ENCODE peak calls at places on chromosome 21, in six cellular contexts. T, U, I, E, H and F are unnamed samples.

GRCh38 chr21:42403611-42404231 is at the start of gene UBASH3A:
- DNase-seq in T (peak; percentile 82), U (no peak), I (no peak), E (no peak), H (no peak), F (no peak)

GRCh38 chr21:27476696-27477095 is 509.8 kb upstream of the ADAMTS5 start:
- DNase-seq in T (no peak), U (peak; percentile 23), I (no peak), E (no peak), H (no peak), F (no peak)

GRCh38 chr21:44555200-44555875 is 3.3 kb downstream of the KRTAP10-3 start:
- DNase-seq in T (peak; percentile 63), U (no peak), I (no peak), E (no peak), H (no peak), F (no peak)

GRCh38 chr21:33684923-33685560 is 42.7 kb downstream of the ITSN1 start:
- DNase-seq in T (no peak), U (no peak), I (no peak), E (no peak), H (peak; percentile 25), F (no peak)

GRCh38 chr21:32844653-32845443 is 73.3 kb upstream of the PAXBP1 start:
- DNase-seq in T (no peak), U (no peak), I (no peak), E (no peak), H (peak; percentile 84), F (no peak)

GRCh38 chr21:46048926-46049889 is 48.7 kb upstream of the COL6A2 start:
- DNase-seq in T (no peak), U (no peak), I (no peak), E (no peak), H (peak; percentile 60), F (no peak)

GRCh38 chr21:33027401-33028185 is 1.9 kb downstream of the OLIG2 start:
- DNase-seq in T (no peak), U (peak; percentile 50), I (peak; percentile 29), E (no peak), H (no peak), F (no peak)

GRCh38 chr21:41506005-41506404 is 2.0 kb downstream of the TMPRSS2 start:
- DNase-seq in T (no peak), U (no peak), I (no peak), E (no peak), H (no peak), F (no peak)

GRCh38 chr21:41856572-41856971 is 22.6 kb downstream of the PRDM15 start:
- DNase-seq in T (peak; percentile 21), U (no peak), I (no peak), E (no peak), H (no peak), F (no peak)

GRCh38 chr21:39660596-39660995 is 47.9 kb downstream of the B3GALT5 start:
- DNase-seq in T (no peak), U (no peak), I (no peak), E (no peak), H (peak; percentile 71), F (no peak)

GRCh38 chr21:18244721-18245486 is at the start of gene CHODL:
- DNase-seq in T (no peak), U (peak; percentile 11), I (no peak), E (no peak), H (peak; percentile 86), F (peak; percentile 40)

GRCh38 chr21:44612029-44612486 is at the start of gene KRTAP10-8:
- DNase-seq in T (no peak), U (no peak), I (no peak), E (no peak), H (no peak), F (no peak)

GRCh38 chr21:34126269-34126668 is 52.9 kb downstream of the MRPS6 start:
- DNase-seq in T (no peak), U (no peak), I (no peak), E (no peak), H (peak; percentile 29), F (no peak)

GRCh38 chr21:27425172-27425571 is 458.3 kb upstream of the ADAMTS5 start:
- DNase-seq in T (no peak), U (no peak), I (no peak), E (no peak), H (no peak), F (no peak)

GRCh38 chr21:32253215-32253641 is 25.6 kb downstream of the MIS18A start:
- DNase-seq in T (no peak), U (peak; percentile 61), I (no peak), E (no peak), H (no peak), F (no peak)

GRCh38 chr21:17428484-17428869 is 84.4 kb upstream of the CXADR start:
- DNase-seq in T (no peak), U (no peak), I (no peak), E (no peak), H (no peak), F (no peak)

GRCh38 chr21:45788635-45789506 is 145.3 kb downstream of the PCBP3 start:
- DNase-seq in T (no peak), U (no peak), I (no peak), E (no peak), H (no peak), F (no peak)

GRCh38 chr21:15355066-15355465 is 290.3 kb upstream of the NRIP1 start:
- DNase-seq in T (no peak), U (no peak), I (no peak), E (no peak), H (no peak), F (no peak)

GRCh38 chr21:32055305-32055704 is 182.5 kb downstream of the HUNK start:
- DNase-seq in T (no peak), U (no peak), I (no peak), E (no peak), H (no peak), F (peak; percentile 35)

GRCh38 chr21:32367158-32367557 is 25.7 kb downstream of the URB1 start:
- DNase-seq in T (no peak), U (no peak), I (no peak), E (no peak), H (peak; percentile 24), F (no peak)

GRCh38 chr21:33552093-33552998 is 9.5 kb downstream of the SON start:
- DNase-seq in T (no peak), U (peak; percentile 38), I (no peak), E (no peak), H (no peak), F (no peak)